ENCODE peak calls at places on chromosomes 2 and 18, in seven cellular contexts. K is IMR-90, I is H9, X is H1, E is neuronal stem cell, T is mesendoderm, H is trophoblast cell. S is an unnamed sample.
A peak's percentile ranks its signal among the peaks of the same experiment; 100 is the strongest.

GRCh38 chr18:39521164-39521563 is 1955.6 kb upstream of the CELF4 start:
- DNase-seq in H (no peak), I (no peak), X (no peak), T (no peak), E (no peak), K (no peak), S (no peak)

GRCh38 chr18:60892855-60893254 is 440.4 kb upstream of the CDH20 start:
- DNase-seq in K (no peak), H (peak; percentile 93), T (no peak), X (no peak), I (no peak), E (no peak), S (peak; percentile 51)

GRCh38 chr2:231693956-231694355 is 14.4 kb upstream of the PTMA start:
- DNase-seq in X (no peak), T (no peak), H (peak; percentile 35), E (no peak), I (no peak), K (no peak), S (no peak)

GRCh38 chr18:76259012-76259568 is 236.0 kb downstream of the ZNF516 start:
- DNase-seq in I (peak; percentile 48), T (peak; percentile 65), H (no peak), E (no peak), K (no peak), X (peak; percentile 58), S (no peak)

GRCh38 chr18:74234326-74235171 is 57.2 kb downstream of the CYB5A start:
- DNase-seq in K (peak; percentile 69), T (no peak), X (no peak), E (no peak), I (no peak), H (no peak), S (peak; percentile 86)

GRCh38 chr18:37450434-37451133 is 115.0 kb downstream of the CELF4 start:
- DNase-seq in H (peak; percentile 33), E (peak; percentile 83), I (peak; percentile 78), K (peak; percentile 4), T (peak; percentile 93), X (peak; percentile 74), S (peak; percentile 66)

GRCh38 chr2:236209535-236209934 is 41.3 kb upstream of the GBX2 start:
- DNase-seq in T (peak; percentile 97), I (peak; percentile 49), E (no peak), X (peak; percentile 50), K (no peak), H (no peak), S (no peak)

GRCh38 chr2:151381266-151381665 is 23.9 kb downstream of the TNFAIP6 start:
- DNase-seq in X (no peak), I (no peak), K (peak; percentile 65), H (no peak), T (peak; percentile 29), E (no peak), S (peak; percentile 29)

DNA sequence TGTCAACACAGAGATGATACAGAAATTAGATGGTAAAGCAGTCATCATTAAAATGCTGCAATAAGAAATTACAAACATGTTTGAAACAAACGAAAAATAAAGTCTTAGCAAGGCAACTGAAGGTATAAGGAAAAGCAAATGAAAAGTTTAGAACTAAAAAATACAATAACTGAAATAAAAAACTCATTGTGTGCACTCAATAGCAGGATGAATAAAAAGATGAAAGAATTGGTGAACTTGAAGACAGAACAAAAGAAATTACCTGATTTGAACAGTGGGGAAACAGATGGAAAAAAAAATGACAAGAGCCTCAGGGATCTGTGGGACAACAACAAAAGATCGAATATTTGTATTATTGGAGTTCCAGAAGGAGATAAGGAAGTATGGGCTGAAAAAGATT is 46.5 kb downstream of the TSN start:
- DNase-seq in E (no peak), I (no peak), T (no peak), K (no peak), X (no peak), H (no peak), S (no peak)
- H2BK5ac ChIP-seq in E (no peak overlapping the region), I (no peak overlapping the region), T (no peak overlapping the region), K (no peak overlapping the region), X (no peak overlapping the region), H (no peak overlapping the region), S (no peak overlapping the region)

GRCh38 chr18:7741640-7742039 is 174.5 kb downstream of the PTPRM start:
- DNase-seq in E (no peak), H (no peak), I (no peak), T (no peak), K (no peak), X (no peak), S (no peak)
- H3K4me1 ChIP-seq in E (peaks cover 9% of the 10 kb centered on the region), H (peaks cover 4% of the 10 kb centered on the region), I (peaks cover 2% of the 10 kb centered on the region), T (peaks cover 6% of the 10 kb centered on the region), K (peaks cover 2% of the 10 kb centered on the region), X (peaks cover 12% of the 10 kb centered on the region), S (peaks cover 9% of the 10 kb centered on the region)

GRCh38 chr2:163640542-163641195 is 95.1 kb downstream of the FIGN start:
- DNase-seq in T (no peak), I (no peak), H (no peak), X (no peak), E (no peak), K (no peak), S (no peak)
- H2BK5ac ChIP-seq in T (no peak overlapping the region), I (no peak overlapping the region), H (no peak overlapping the region), X (no peak overlapping the region), E (no peak overlapping the region), K (no peak overlapping the region), S (no peak overlapping the region)

GRCh38 chr2:55159037-55159651 is 72.9 kb downstream of the CLHC1 start:
- DNase-seq in H (no peak), X (no peak), K (no peak), I (no peak), T (no peak), E (no peak), S (no peak)
- H3K4me1 ChIP-seq in H (peaks cover 3% of the 10 kb centered on the region), X (peaks cover 13% of the 10 kb centered on the region), K (peaks cover 53% of the 10 kb centered on the region), I (peaks cover 6% of the 10 kb centered on the region), T (peaks cover 15% of the 10 kb centered on the region), E (peaks cover 55% of the 10 kb centered on the region), S (peaks cover 20% of the 10 kb centered on the region)

DNA sequence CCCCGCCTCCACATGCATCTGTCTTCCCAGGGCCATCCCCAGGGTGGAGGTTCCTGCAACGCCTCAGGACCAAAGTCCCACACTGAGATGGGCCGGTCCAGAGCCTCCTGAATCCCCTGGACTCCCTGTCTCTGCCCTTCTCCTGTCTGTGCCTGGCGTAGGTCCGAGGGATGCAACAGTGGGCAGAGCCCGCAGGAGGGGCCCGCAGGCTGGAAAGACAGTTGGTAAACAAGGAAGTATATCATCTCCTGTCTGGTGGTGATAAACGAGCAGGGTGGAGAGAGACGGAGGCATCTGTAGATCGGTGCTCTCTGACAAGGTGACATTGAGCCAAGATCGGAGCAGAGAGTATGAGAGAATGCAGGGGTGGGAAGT is 72.6 kb upstream of the RAB6C start:
- DNase-seq in X (peak; percentile 30), T (no peak), I (peak; percentile 18), K (no peak), E (no peak), H (no peak), S (no peak)
- H2BK5ac ChIP-seq in X (no peak overlapping the region), T (no peak overlapping the region), I (no peak overlapping the region), K (no peak overlapping the region), E (no peak overlapping the region), H (no peak overlapping the region), S (no peak overlapping the region)

GRCh38 chr2:18559941-18560796 is at the start of gene RDH14:
- DNase-seq in H (peak; percentile 79), K (peak; percentile 88), X (peak; percentile 96), T (peak; percentile 96), I (peak; percentile 96), E (peak; percentile 90), S (peak; percentile 94)

GRCh38 chr2:18559531-18559930 is 922 bp downstream of the RDH14 start:
- DNase-seq in H (no peak), I (no peak), E (peak; percentile 2), K (no peak), T (no peak), X (no peak), S (no peak)

GRCh38 chr2:18560797-18561085 is 288 bp upstream of the RDH14 start:
- DNase-seq in I (no peak), T (no peak), H (no peak), X (no peak), K (no peak), E (no peak), S (no peak)

GRCh38 chr2:18557121-18557520 is 3.3 kb downstream of the RDH14 start:
- DNase-seq in I (no peak), K (no peak), T (no peak), E (no peak), H (no peak), X (no peak), S (no peak)

GRCh38 chr2:18558458-18558857 is 2.0 kb downstream of the RDH14 start:
- DNase-seq in H (no peak), X (no peak), K (no peak), E (no peak), I (no peak), T (no peak), S (no peak)
- H3K4me1 ChIP-seq in H (no peaks in the 10 kb centered on the region), X (peaks cover 10% of the 10 kb centered on the region), K (peaks cover 4% of the 10 kb centered on the region), E (peaks cover 4% of the 10 kb centered on the region), I (peaks cover 4% of the 10 kb centered on the region), T (no peaks in the 10 kb centered on the region), S (no peaks in the 10 kb centered on the region)

DNA sequence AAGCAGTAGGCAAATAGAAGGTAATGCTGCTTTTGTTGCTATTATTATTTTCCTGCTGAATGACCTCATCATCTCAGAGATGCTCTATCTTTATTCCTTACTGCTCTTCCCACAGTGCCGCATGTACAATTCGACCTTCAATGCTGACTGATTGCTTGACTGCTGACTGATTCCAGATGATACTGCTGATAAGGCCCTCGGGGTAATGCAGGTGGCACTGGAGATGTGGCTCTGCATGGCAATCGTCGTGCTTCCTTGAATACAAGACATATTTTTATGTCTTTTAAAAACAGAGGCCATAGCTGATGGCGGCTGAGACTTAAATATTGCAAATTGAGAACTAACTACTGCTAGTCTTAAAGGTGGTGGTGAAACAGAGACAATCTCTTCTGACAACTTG is 146.6 kb downstream of the LOXHD1 start:
- DNase-seq in E (no peak), K (no peak), H (no peak), I (peak; percentile 2), T (no peak), X (no peak), S (no peak)
- H2BK5ac ChIP-seq in E (no peak overlapping the region), K (no peak overlapping the region), H (no peak overlapping the region), I (no peak overlapping the region), T (no peak overlapping the region), X (no peak overlapping the region), S (no peak overlapping the region)

DNA sequence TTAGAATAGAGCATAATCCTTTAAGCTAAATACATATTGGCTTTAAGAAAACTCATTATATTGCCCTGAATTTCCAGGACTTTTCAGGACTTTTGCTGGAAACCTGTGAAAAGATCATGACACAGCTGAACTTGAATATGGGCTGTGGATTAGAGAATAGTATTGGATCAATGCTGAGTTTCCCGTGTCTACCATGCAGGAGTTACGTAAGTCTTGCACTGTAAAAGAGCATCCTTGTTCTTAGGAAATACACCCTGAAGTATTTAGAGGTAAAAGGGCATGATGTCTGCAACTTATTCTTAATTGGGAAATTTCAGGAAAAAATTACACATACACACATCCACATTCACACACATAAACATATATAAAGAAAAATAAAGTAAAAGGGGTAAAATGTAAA is 82.1 kb downstream of the ZFP36L2 start:
- DNase-seq in E (no peak), H (no peak), I (no peak), T (no peak), K (peak; percentile 38), X (no peak), S (peak; percentile 37)
- H3K4me1 ChIP-seq in E (peaks cover 4% of the 10 kb centered on the region), H (peaks cover 4% of the 10 kb centered on the region), I (peaks cover 3% of the 10 kb centered on the region), T (no peaks in the 10 kb centered on the region), K (peaks cover 2% of the 10 kb centered on the region), X (peaks cover 10% of the 10 kb centered on the region), S (peaks cover 4% of the 10 kb centered on the region)

DNA sequence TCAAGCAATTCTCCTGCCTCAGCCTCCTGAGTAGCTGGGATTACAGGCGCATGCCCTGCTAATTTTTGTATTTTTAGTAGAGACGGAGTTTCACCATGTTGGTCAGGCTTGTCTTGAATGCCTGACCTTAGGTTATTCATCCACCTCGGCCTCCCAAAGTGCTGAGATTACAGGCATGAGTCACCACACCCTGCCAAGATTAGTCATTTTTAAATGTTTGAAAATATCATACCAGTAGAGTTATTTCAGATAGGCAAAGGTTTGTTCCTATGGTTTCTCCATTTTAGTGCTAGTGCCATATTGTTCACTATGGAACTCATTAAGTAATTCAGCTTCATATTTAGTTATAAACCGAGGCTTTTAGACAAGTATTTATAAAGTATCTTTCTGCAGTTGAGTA is 52.3 kb downstream of the HIBCH start:
- DNase-seq in E (no peak), T (no peak), H (peak; percentile 72), I (no peak), K (peak; percentile 92), X (no peak), S (peak; percentile 70)
- H2BK5ac ChIP-seq in E (no peak overlapping the region), T (no peak overlapping the region), H (no peak overlapping the region), I (no peak overlapping the region), K (peak overlapping the region; percentile 68), X (no peak overlapping the region), S (no peak overlapping the region)